ENCODE peak calls at places on chromosomes 5 and 9, in five cellular contexts. One of them, this sample, is unnamed.

GRCh38 chr5:135337064-135337463 is 62.0 kb downstream of the MACROH2A1 start:
- DNase-seq in uterus: no peak
- DNase-seq in IMR-90: no peak
- DNase-seq in heart left ventricle: peak; percentile 33
- DNase-seq in CD8-positive, alpha-beta T cell: no peak
- DNase-seq in this sample: peak; percentile 64

GRCh38 chr9:22374021-22374420 is 72.6 kb upstream of the DMRTA1 start:
- DNase-seq in uterus: no peak
- DNase-seq in IMR-90: no peak
- DNase-seq in heart left ventricle: no peak
- DNase-seq in CD8-positive, alpha-beta T cell: no peak
- DNase-seq in this sample: no peak

GRCh38 chr5:172282277-172283019 is 1.1 kb downstream of the UBTD2 start:
- DNase-seq in uterus: no peak
- DNase-seq in IMR-90: peak; percentile 33
- DNase-seq in heart left ventricle: no peak
- DNase-seq in CD8-positive, alpha-beta T cell: no peak
- DNase-seq in this sample: no peak

GRCh38 chr9:133869674-133870419 is 122.3 kb downstream of the VAV2 start:
- DNase-seq in uterus: no peak
- DNase-seq in IMR-90: no peak
- DNase-seq in heart left ventricle: no peak
- DNase-seq in CD8-positive, alpha-beta T cell: no peak
- DNase-seq in this sample: no peak

GRCh38 chr9:122546196-122546595 is 6.7 kb upstream of the OR1N2 start:
- DNase-seq in uterus: no peak
- DNase-seq in IMR-90: no peak
- DNase-seq in heart left ventricle: no peak
- DNase-seq in CD8-positive, alpha-beta T cell: no peak
- DNase-seq in this sample: no peak

GRCh38 chr5:116595498-116595897 is 20.9 kb upstream of the SEMA6A start:
- DNase-seq in uterus: no peak
- DNase-seq in IMR-90: no peak
- DNase-seq in heart left ventricle: no peak
- DNase-seq in CD8-positive, alpha-beta T cell: no peak
- DNase-seq in this sample: no peak

GRCh38 chr9:133495327-133496293 is 16.7 kb upstream of the SLC2A6 start:
- DNase-seq in uterus: no peak
- DNase-seq in IMR-90: no peak
- DNase-seq in heart left ventricle: no peak
- DNase-seq in CD8-positive, alpha-beta T cell: no peak
- DNase-seq in this sample: no peak

GRCh38 chr5:67199859-67200258 is 3.3 kb upstream of the CD180 start:
- DNase-seq in uterus: no peak
- DNase-seq in IMR-90: no peak
- DNase-seq in heart left ventricle: no peak
- DNase-seq in CD8-positive, alpha-beta T cell: no peak
- DNase-seq in this sample: no peak

GRCh38 chr9:112771359-112772214 is 21.0 kb downstream of the SNX30 start:
- DNase-seq in uterus: no peak
- DNase-seq in IMR-90: peak; percentile 51
- DNase-seq in heart left ventricle: no peak
- DNase-seq in CD8-positive, alpha-beta T cell: no peak
- DNase-seq in this sample: no peak

GRCh38 chr5:160293901-160294561 is 18.3 kb downstream of the CCNJL start:
- DNase-seq in uterus: no peak
- DNase-seq in IMR-90: no peak
- DNase-seq in heart left ventricle: no peak
- DNase-seq in CD8-positive, alpha-beta T cell: no peak
- DNase-seq in this sample: no peak

GRCh38 chr5:173498286-173498685 is 118.2 kb downstream of the BOD1 start:
- DNase-seq in uterus: no peak
- DNase-seq in IMR-90: peak; percentile 64
- DNase-seq in heart left ventricle: peak; percentile 33
- DNase-seq in CD8-positive, alpha-beta T cell: no peak
- DNase-seq in this sample: peak; percentile 82

GRCh38 chr9:97276310-97276852 is 31.1 kb upstream of the CCDC180 start:
- DNase-seq in uterus: no peak
- DNase-seq in IMR-90: no peak
- DNase-seq in heart left ventricle: no peak
- DNase-seq in CD8-positive, alpha-beta T cell: no peak
- DNase-seq in this sample: no peak

GRCh38 chr9:40913096-40913719 is 215.3 kb downstream of the FOXD4L6 start:
- DNase-seq in uterus: no peak
- DNase-seq in IMR-90: no peak
- DNase-seq in heart left ventricle: no peak
- DNase-seq in CD8-positive, alpha-beta T cell: no peak
- DNase-seq in this sample: no peak
- H3K9me3 ChIP-seq in uterus: peaks cover 3% of the 10 kb centered on the region
- H3K9me3 ChIP-seq in IMR-90: peaks cover 71% of the 10 kb centered on the region
- H3K9me3 ChIP-seq in heart left ventricle: peaks cover 90% of the 10 kb centered on the region
- H3K9me3 ChIP-seq in CD8-positive, alpha-beta T cell: peaks cover 64% of the 10 kb centered on the region
- H3K9me3 ChIP-seq in this sample: peaks cover 9% of the 10 kb centered on the region

DNA sequence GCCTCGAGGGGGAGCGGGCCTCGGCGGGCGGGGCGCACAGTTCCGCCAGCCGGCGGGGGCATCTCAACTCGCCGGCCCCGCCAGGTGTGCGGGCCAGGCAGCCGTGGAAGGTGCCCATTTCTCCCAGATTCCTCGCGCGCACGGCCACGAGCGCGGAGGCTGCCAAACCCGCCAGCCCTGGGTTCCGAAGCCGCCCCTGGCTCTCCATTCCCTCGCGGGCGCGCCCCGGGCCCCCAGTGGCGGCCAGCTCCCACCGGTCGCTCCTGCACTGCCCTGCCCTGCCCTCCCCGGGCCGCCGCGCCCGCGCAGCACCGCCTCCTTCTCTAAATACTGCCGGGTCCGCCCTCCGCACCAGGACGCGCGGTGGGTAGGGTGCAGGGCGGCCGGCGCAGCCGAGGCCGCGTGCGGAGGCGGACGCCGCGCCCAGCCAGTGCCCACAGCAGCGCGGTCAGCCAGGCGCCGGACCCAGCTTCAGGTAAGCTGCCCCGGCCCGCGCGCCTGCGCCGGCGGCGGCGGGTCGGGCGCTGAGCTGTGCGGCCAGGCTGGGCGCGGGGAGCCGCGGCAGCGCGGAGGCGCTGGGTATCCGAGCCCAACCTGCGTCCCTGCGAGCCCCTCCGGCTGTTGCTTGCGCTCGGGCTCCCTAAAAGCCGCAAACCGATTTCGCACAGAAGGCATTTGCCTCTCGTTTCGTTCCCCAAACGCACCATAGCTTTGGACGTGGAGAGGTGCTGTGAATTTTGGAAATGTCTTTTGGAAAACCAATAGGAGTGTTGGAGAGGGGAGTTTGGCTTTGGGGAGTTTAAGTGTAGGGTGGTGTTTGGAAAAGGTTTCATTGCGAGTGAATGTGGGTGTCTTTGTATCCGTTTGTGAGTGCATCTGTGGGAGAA is at the start of gene TMEM171:
- DNase-seq in uterus: no peak
- DNase-seq in IMR-90: peak; percentile 37
- DNase-seq in heart left ventricle: no peak
- DNase-seq in CD8-positive, alpha-beta T cell: no peak
- DNase-seq in this sample: peak; percentile 71
- H3K27me3 ChIP-seq in uterus: no peaks in the 10 kb centered on the region
- H3K27me3 ChIP-seq in IMR-90: peaks cover 3% of the 10 kb centered on the region
- H3K27me3 ChIP-seq in heart left ventricle: peaks cover 17% of the 10 kb centered on the region
- H3K27me3 ChIP-seq in CD8-positive, alpha-beta T cell: peaks cover 12% of the 10 kb centered on the region
- H3K27me3 ChIP-seq in this sample: no peaks in the 10 kb centered on the region

GRCh38 chr9:7394007-7394774 is 405.4 kb downstream of the DMAC1 start:
- DNase-seq in uterus: no peak
- DNase-seq in IMR-90: no peak
- DNase-seq in heart left ventricle: no peak
- DNase-seq in CD8-positive, alpha-beta T cell: no peak
- DNase-seq in this sample: no peak

GRCh38 chr9:7388755-7389154 is 410.8 kb downstream of the DMAC1 start:
- DNase-seq in uterus: no peak
- DNase-seq in IMR-90: no peak
- DNase-seq in heart left ventricle: no peak
- DNase-seq in CD8-positive, alpha-beta T cell: no peak
- DNase-seq in this sample: no peak

GRCh38 chr9:7387844-7388243 is 411.7 kb downstream of the DMAC1 start:
- DNase-seq in uterus: no peak
- DNase-seq in IMR-90: no peak
- DNase-seq in heart left ventricle: peak; percentile 14
- DNase-seq in CD8-positive, alpha-beta T cell: no peak
- DNase-seq in this sample: no peak

DNA sequence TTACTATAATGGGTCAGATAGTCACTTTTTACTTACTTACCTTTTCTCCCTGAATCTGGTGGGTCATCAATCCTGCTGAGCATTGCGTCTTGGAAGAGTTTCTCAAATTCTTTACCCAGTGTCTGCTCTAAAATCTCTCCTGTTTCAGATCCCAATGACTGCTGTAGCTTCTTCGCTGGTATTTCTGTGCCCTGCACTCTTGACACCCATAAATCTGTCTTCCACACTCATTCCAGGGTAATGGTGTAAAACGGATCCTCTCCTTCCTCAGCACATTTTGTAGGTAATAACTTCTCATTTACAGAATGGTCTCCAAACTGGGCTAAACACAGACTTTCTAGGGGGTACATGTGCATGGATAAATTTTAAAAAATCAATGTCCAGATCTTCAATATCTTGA is 407.4 kb downstream of the DMAC1 start:
- DNase-seq in uterus: no peak
- DNase-seq in IMR-90: no peak
- DNase-seq in heart left ventricle: no peak
- DNase-seq in CD8-positive, alpha-beta T cell: no peak
- DNase-seq in this sample: no peak
- H3K4me3 ChIP-seq in uterus: no peak overlapping the region
- H3K4me3 ChIP-seq in IMR-90: no peak overlapping the region
- H3K4me3 ChIP-seq in heart left ventricle: no peak overlapping the region
- H3K4me3 ChIP-seq in CD8-positive, alpha-beta T cell: no peak overlapping the region
- H3K4me3 ChIP-seq in this sample: no peak overlapping the region

GRCh38 chr5:165076686-165077085 is 1571.3 kb downstream of the MAT2B start:
- DNase-seq in uterus: no peak
- DNase-seq in IMR-90: no peak
- DNase-seq in heart left ventricle: no peak
- DNase-seq in CD8-positive, alpha-beta T cell: no peak
- DNase-seq in this sample: no peak

DNA sequence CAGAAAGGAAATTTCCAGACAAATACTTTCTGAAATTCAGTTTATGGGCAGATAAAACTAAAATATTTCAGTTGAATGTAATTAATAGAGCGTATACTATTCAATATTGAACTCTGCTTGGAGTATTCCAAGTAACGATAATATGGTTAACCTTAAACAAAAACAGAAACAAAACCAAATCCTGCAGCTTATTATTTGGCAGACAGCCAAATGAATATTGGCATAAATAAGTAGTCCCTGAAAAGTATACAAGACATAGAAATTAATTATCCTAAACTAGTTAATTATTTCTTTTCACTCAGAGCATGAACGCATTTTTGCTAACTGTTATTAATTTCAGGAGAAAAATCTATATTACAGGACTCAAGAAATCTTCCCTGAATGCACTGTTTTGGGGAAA is 1574.0 kb downstream of the MAT2B start:
- DNase-seq in uterus: no peak
- DNase-seq in IMR-90: no peak
- DNase-seq in heart left ventricle: no peak
- DNase-seq in CD8-positive, alpha-beta T cell: no peak
- DNase-seq in this sample: no peak
- H3K9me3 ChIP-seq in uterus: no peaks in the 10 kb centered on the region
- H3K9me3 ChIP-seq in IMR-90: peaks cover 8% of the 10 kb centered on the region
- H3K9me3 ChIP-seq in heart left ventricle: peaks cover 5% of the 10 kb centered on the region
- H3K9me3 ChIP-seq in CD8-positive, alpha-beta T cell: no peaks in the 10 kb centered on the region
- H3K9me3 ChIP-seq in this sample: no peaks in the 10 kb centered on the region

GRCh38 chr9:110984890-110985437 is 53.3 kb downstream of the LPAR1 start:
- DNase-seq in uterus: no peak
- DNase-seq in IMR-90: no peak
- DNase-seq in heart left ventricle: no peak
- DNase-seq in CD8-positive, alpha-beta T cell: no peak
- DNase-seq in this sample: no peak

GRCh38 chr9:110990481-110990880 is 47.8 kb downstream of the LPAR1 start:
- DNase-seq in uterus: no peak
- DNase-seq in IMR-90: no peak
- DNase-seq in heart left ventricle: no peak
- DNase-seq in CD8-positive, alpha-beta T cell: no peak
- DNase-seq in this sample: no peak

DNA sequence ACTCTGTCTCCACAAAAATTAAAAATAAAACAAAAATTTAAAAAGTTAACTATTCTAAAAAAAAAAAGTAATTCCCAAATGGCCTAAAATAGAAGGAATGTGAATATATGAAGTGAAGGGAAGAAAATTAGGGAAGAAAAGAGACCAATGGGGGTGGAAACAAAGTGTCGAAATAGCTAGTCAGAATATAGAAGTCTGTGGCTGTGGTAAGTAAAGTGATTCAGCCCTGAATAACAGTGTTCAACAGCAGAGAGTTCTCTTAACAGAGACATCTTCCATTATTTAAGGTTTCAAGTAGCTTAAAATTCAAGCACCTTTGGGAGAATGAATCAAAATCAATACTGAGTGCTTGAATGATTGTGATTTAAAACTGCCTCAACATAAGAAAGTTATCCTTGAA is 51.7 kb downstream of the LPAR1 start:
- DNase-seq in uterus: no peak
- DNase-seq in IMR-90: peak; percentile 30
- DNase-seq in heart left ventricle: no peak
- DNase-seq in CD8-positive, alpha-beta T cell: no peak
- DNase-seq in this sample: no peak
- H3K27me3 ChIP-seq in uterus: no peaks in the 10 kb centered on the region
- H3K27me3 ChIP-seq in IMR-90: no peaks in the 10 kb centered on the region
- H3K27me3 ChIP-seq in heart left ventricle: no peaks in the 10 kb centered on the region
- H3K27me3 ChIP-seq in CD8-positive, alpha-beta T cell: no peaks in the 10 kb centered on the region
- H3K27me3 ChIP-seq in this sample: no peaks in the 10 kb centered on the region